ENCODE peak calls at places on chromosomes 6 and 20, in nine cellular contexts. L is T-helper 17 cell, I is brain microvascular endothelial cell, A is DMS153, N is OCI-LY7, G is GM12878, B is EL, M is HEK293T, V is AG10803. T is an unnamed sample.

GRCh38 chr6:106272289-106272688 is 53.3 kb downstream of the ATG5 start:
- DNase-seq in I (no peak), V (no peak), G (no peak), B (no peak), L (no peak), N (no peak), M (no peak), A (no peak), T (no peak)

GRCh38 chr6:42300701-42301100 is 83.0 kb upstream of the MRPS10 start:
- DNase-seq in B (no peak), V (no peak), M (no peak), A (no peak), I (no peak), G (no peak), L (no peak), N (no peak), T (peak)

GRCh38 chr6:123022980-123023379 is 26.9 kb downstream of the CLVS2 start:
- DNase-seq in A (no peak), N (peak), G (no peak), V (no peak), B (no peak), M (no peak), L (no peak), I (peak), T (peak)

GRCh38 chr6:111725446-111726112 is 119.9 kb upstream of the TRAF3IP2 start:
- DNase-seq in G (no peak), N (no peak), M (no peak), V (peak), A (no peak), I (no peak), B (peak), L (no peak), T (no peak)

GRCh38 chr6:41460742-41461336 is 85.3 kb upstream of the FOXP4 start:
- DNase-seq in V (no peak), M (no peak), B (peak), A (no peak), G (no peak), N (no peak), L (no peak), I (no peak), T (no peak)

GRCh38 chr6:117920493-117920845 is 13.4 kb downstream of the SLC35F1 start:
- DNase-seq in A (no peak), M (peak), B (no peak), L (no peak), I (no peak), V (no peak), G (no peak), N (no peak), T (no peak)

GRCh38 chr20:46638367-46639274 is 12.6 kb downstream of the SLC13A3 start:
- DNase-seq in I (no peak), V (no peak), G (no peak), M (no peak), N (no peak), L (no peak), B (no peak), A (no peak), T (no peak)

GRCh38 chr6:153032255-153032882 is 29.9 kb upstream of the MTRF1L start:
- DNase-seq in L (no peak), B (peak), I (no peak), M (no peak), N (peak), V (peak), A (no peak), G (no peak), T (no peak)

GRCh38 chr20:33444797-33445560 is 1.4 kb upstream of the SNTA1 start:
- DNase-seq in M (no peak), L (no peak), V (no peak), B (no peak), A (peak), N (peak), G (no peak), I (no peak), T (no peak)

GRCh38 chr20:3432844-3433243 is 25.4 kb upstream of the DNAAF9 start:
- DNase-seq in A (no peak), I (no peak), M (no peak), B (no peak), V (no peak), L (no peak), G (no peak), N (no peak), T (no peak)

GRCh38 chr20:38343798-38344701 is 2.2 kb upstream of the LBP start:
- DNase-seq in N (no peak), B (no peak), G (no peak), I (no peak), V (peak), M (no peak), A (no peak), L (no peak), T (no peak)

GRCh38 chr6:53752856-53753255 is 41.9 kb upstream of the LRRC1 start:
- DNase-seq in L (no peak), A (no peak), B (peak), I (no peak), M (no peak), G (no peak), N (no peak), V (peak), T (no peak)

GRCh38 chr6:79911992-79912391 is 35.4 kb downstream of the ELOVL4 start:
- DNase-seq in I (no peak), L (no peak), B (no peak), V (no peak), N (no peak), A (no peak), M (no peak), G (no peak), T (no peak)

GRCh38 chr20:34643919-34644318 is 33.0 kb downstream of the PIGU start:
- DNase-seq in G (no peak), A (no peak), V (peak), B (peak), N (no peak), I (peak), M (no peak), L (no peak), T (no peak)

GRCh38 chr6:79034865-79035264 is 43.2 kb downstream of the PHIP start:
- DNase-seq in A (no peak), V (peak), B (peak), M (no peak), G (peak), L (no peak), I (no peak), N (no peak), T (no peak)

GRCh38 chr6:134410531-134410930 is 92.6 kb upstream of the SGK1 start:
- DNase-seq in I (no peak), M (no peak), V (no peak), G (no peak), B (peak), N (no peak), A (no peak), L (no peak), T (no peak)

GRCh38 chr6:44367686-44368085 is 19.8 kb upstream of the CDC5L start:
- DNase-seq in B (peak), N (no peak), A (no peak), L (no peak), V (no peak), M (no peak), G (no peak), I (no peak), T (no peak)

GRCh38 chr6:119147101-119148053 is 68.9 kb upstream of the FAM184A start:
- DNase-seq in V (peak), N (peak), A (peak), I (peak), G (peak), M (no peak), B (peak), L (no peak), T (no peak)

GRCh38 chr6:7341989-7342742 is 29.2 kb upstream of the SSR1 start:
- DNase-seq in V (peak), L (no peak), I (no peak), B (peak), G (no peak), N (no peak), M (no peak), A (no peak), T (no peak)

GRCh38 chr20:51456511-51457280 is 85.8 kb downstream of the NFATC2 start:
- DNase-seq in N (no peak), I (peak), A (peak), L (no peak), M (no peak), G (no peak), V (peak), B (peak), T (peak)

GRCh38 chr6:125818659-125819297 is 28.0 kb downstream of the NCOA7 start:
- DNase-seq in A (no peak), N (no peak), B (no peak), M (no peak), G (no peak), V (peak), L (no peak), I (no peak), T (no peak)

GRCh38 chr20:47127986-47128385 is 228.5 kb downstream of the ZMYND8 start:
- DNase-seq in B (no peak), A (no peak), L (no peak), V (no peak), N (no peak), G (no peak), I (no peak), M (no peak), T (no peak)

GRCh38 chr20:45964024-45964423 is 8.0 kb downstream of the ZNF335 start:
- DNase-seq in L (no peak), V (no peak), A (no peak), G (no peak), N (no peak), B (no peak), M (no peak), I (no peak), T (no peak)

GRCh38 chr6:117740605-117741004 is 65.3 kb downstream of the NUS1 start:
- DNase-seq in L (no peak), G (no peak), N (no peak), A (no peak), V (no peak), I (no peak), M (no peak), B (no peak), T (no peak)

GRCh38 chr6:22087960-22088716 is 208.7 kb downstream of the PRL start:
- DNase-seq in V (no peak), N (no peak), B (no peak), L (no peak), G (no peak), A (no peak), M (no peak), I (no peak), T (no peak)

GRCh38 chr6:21791596-21791995 is 198.0 kb downstream of the SOX4 start:
- DNase-seq in M (no peak), N (no peak), I (peak), A (no peak), B (no peak), V (no peak), G (no peak), L (no peak), T (no peak)

GRCh38 chr6:43812850-43813584 is 43.0 kb downstream of the VEGFA start:
- DNase-seq in L (no peak), G (peak), A (no peak), B (no peak), V (no peak), I (no peak), M (no peak), N (peak), T (no peak)

GRCh38 chr6:54232703-54233102 is 75.5 kb upstream of the TINAG start:
- DNase-seq in N (no peak), V (no peak), B (no peak), M (no peak), I (no peak), G (no peak), A (no peak), L (no peak), T (no peak)